ENCODE peak calls at places on chromosomes 7 and 10, in five cellular contexts. One of them, this sample, is unnamed. For H3K4me1, the result is how much of the 10 kb centered on the place peaks cover.

GRCh38 chr7:17774248-17774647 is 166.0 kb downstream of the SNX13 start:
- DNase-seq in HCT116: no peak
- DNase-seq in uterus: no peak
- DNase-seq in mammary epithelial cell: peak
- DNase-seq in lower lobe of right lung: no peak
- DNase-seq in this sample: no peak

GRCh38 chr7:45574521-45575500 is 643 bp downstream of the ADCY1 start:
- DNase-seq in mammary epithelial cell: peak
- DNase-seq in uterus: no peak
- DNase-seq in HCT116: no peak
- DNase-seq in lower lobe of right lung: no peak
- DNase-seq in this sample: no peak

GRCh38 chr10:89867964-89868363 is 166.6 kb downstream of the KIF20B start:
- DNase-seq in lower lobe of right lung: no peak
- DNase-seq in HCT116: peak
- DNase-seq in mammary epithelial cell: peak
- DNase-seq in uterus: no peak
- DNase-seq in this sample: no peak

GRCh38 chr7:3861371-3861770 is 560.3 kb downstream of the SDK1 start:
- DNase-seq in uterus: no peak
- DNase-seq in HCT116: no peak
- DNase-seq in mammary epithelial cell: peak
- DNase-seq in lower lobe of right lung: no peak
- DNase-seq in this sample: no peak

GRCh38 chr10:119829429-119829828 is 43.2 kb downstream of the MCMBP start:
- DNase-seq in lower lobe of right lung: no peak
- DNase-seq in uterus: no peak
- DNase-seq in HCT116: no peak
- DNase-seq in mammary epithelial cell: no peak
- DNase-seq in this sample: no peak

GRCh38 chr7:15288746-15289145 is 273.1 kb downstream of the AGMO start:
- DNase-seq in lower lobe of right lung: no peak
- DNase-seq in HCT116: no peak
- DNase-seq in mammary epithelial cell: no peak
- DNase-seq in uterus: no peak
- DNase-seq in this sample: no peak

GRCh38 chr10:53111529-53111928 is 338.9 kb upstream of the MBL2 start:
- DNase-seq in lower lobe of right lung: no peak
- DNase-seq in HCT116: no peak
- DNase-seq in mammary epithelial cell: no peak
- DNase-seq in uterus: no peak
- DNase-seq in this sample: no peak

GRCh38 chr7:112205348-112206237 is 606 bp downstream of the DOCK4 start:
- DNase-seq in lower lobe of right lung: peak
- DNase-seq in mammary epithelial cell: peak
- DNase-seq in uterus: peak
- DNase-seq in HCT116: peak
- DNase-seq in this sample: peak

GRCh38 chr10:30529373-30529998 is 95.5 kb downstream of the MAP3K8 start:
- DNase-seq in uterus: peak
- DNase-seq in lower lobe of right lung: peak
- DNase-seq in mammary epithelial cell: no peak
- DNase-seq in HCT116: no peak
- DNase-seq in this sample: peak

DNA sequence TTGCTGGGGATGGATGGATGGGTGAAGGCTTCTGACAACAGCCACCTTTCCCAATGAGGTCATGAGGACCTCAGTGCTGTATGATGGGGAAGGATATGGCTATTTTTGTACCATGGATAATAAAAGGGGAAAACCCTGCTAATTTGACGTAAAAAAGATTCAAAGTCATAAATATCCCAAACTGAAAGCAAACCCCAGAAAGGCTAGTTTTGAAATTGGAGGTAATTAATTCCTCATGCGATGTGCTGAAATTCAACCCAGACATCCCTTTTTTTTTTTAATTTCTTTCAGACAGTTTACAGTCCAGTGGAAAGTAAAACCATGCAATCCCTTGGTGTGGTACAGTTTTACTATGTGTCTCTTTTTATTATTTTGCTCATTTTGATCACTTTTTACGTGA is 254.5 kb upstream of the BMPER start:
- DNase-seq in lower lobe of right lung: no peak
- DNase-seq in uterus: no peak
- DNase-seq in HCT116: no peak
- DNase-seq in mammary epithelial cell: no peak
- DNase-seq in this sample: no peak
- H3K4me3 ChIP-seq in lower lobe of right lung: no peak
- H3K4me3 ChIP-seq in uterus: no peak
- H3K4me3 ChIP-seq in HCT116: no peak
- H3K4me3 ChIP-seq in mammary epithelial cell: no peak
- H3K4me3 ChIP-seq in this sample: no peak

DNA sequence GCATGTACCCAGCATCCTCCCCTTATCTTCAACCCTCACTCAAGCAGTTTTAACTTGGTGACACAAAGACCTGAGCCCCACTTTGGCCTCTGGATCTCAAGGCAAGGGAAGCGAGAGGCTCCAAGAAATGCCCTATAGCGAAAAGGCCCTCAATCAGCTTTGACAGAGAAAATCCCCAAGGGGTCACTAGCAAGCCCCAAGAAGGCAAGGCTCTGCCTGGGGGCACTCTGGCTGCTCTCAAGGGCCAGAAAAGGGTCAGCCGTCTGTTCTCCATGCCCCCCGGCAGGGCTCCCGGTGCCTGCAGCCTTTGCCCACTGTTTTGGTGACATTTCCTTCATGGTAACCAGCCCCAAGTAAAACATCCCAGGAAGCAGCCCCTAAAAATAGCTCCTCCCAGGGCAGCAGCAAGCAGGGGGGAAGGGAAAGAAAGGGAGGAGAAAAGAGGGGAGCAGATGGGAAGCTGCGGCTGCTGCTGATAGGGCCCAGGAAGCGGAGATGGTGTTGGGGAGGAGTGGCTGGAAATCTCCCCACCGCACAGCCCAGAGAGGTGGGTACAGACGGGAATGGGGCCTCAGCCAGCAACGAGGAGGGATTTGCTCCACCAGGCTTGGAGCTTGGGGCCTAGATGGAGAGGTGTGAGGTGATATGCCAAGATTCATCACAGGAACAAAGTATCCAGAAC is 7.1 kb downstream of the CAMK2G start:
- DNase-seq in lower lobe of right lung: no peak
- DNase-seq in mammary epithelial cell: no peak
- DNase-seq in HCT116: no peak
- DNase-seq in uterus: no peak
- DNase-seq in this sample: no peak
- H3K4me1 ChIP-seq in lower lobe of right lung: half or more
- H3K4me1 ChIP-seq in mammary epithelial cell: under half
- H3K4me1 ChIP-seq in HCT116: under half
- H3K4me1 ChIP-seq in uterus: under half
- H3K4me1 ChIP-seq in this sample: under half

GRCh38 chr10:105239311-105240215 is 598.5 kb downstream of the SORCS3 start:
- DNase-seq in mammary epithelial cell: no peak
- DNase-seq in HCT116: no peak
- DNase-seq in lower lobe of right lung: no peak
- DNase-seq in uterus: no peak
- DNase-seq in this sample: no peak
- TF ChIP-seq CTCF in mammary epithelial cell: no peak
- TF ChIP-seq CTCF in HCT116: no peak
- TF ChIP-seq CTCF in lower lobe of right lung: no peak
- TF ChIP-seq CTCF in uterus: no peak
- TF ChIP-seq CTCF in this sample: no peak

GRCh38 chr7:22858640-22859561 is 36.3 kb upstream of the TOMM7 start:
- DNase-seq in uterus: no peak
- DNase-seq in HCT116: peak
- DNase-seq in mammary epithelial cell: peak
- DNase-seq in lower lobe of right lung: no peak
- DNase-seq in this sample: no peak
- H3K4me3 ChIP-seq in uterus: no peak
- H3K4me3 ChIP-seq in HCT116: no peak
- H3K4me3 ChIP-seq in mammary epithelial cell: peak
- H3K4me3 ChIP-seq in lower lobe of right lung: no peak
- H3K4me3 ChIP-seq in this sample: no peak

GRCh38 chr10:73850205-73850604 is 24.1 kb downstream of the CAMK2G start:
- DNase-seq in lower lobe of right lung: no peak
- DNase-seq in uterus: no peak
- DNase-seq in mammary epithelial cell: no peak
- DNase-seq in HCT116: no peak
- DNase-seq in this sample: no peak

GRCh38 chr10:73850863-73851461 is 23.4 kb downstream of the CAMK2G start:
- DNase-seq in mammary epithelial cell: no peak
- DNase-seq in HCT116: no peak
- DNase-seq in lower lobe of right lung: peak
- DNase-seq in uterus: peak
- DNase-seq in this sample: no peak

GRCh38 chr10:73854310-73854709 is 20.0 kb downstream of the CAMK2G start:
- DNase-seq in mammary epithelial cell: no peak
- DNase-seq in uterus: no peak
- DNase-seq in lower lobe of right lung: no peak
- DNase-seq in HCT116: no peak
- DNase-seq in this sample: no peak

GRCh38 chr10:73855413-73855812 is 18.9 kb downstream of the CAMK2G start:
- DNase-seq in lower lobe of right lung: no peak
- DNase-seq in HCT116: no peak
- DNase-seq in uterus: no peak
- DNase-seq in mammary epithelial cell: no peak
- DNase-seq in this sample: no peak

GRCh38 chr10:73853196-73853595 is 21.2 kb downstream of the CAMK2G start:
- DNase-seq in uterus: no peak
- DNase-seq in mammary epithelial cell: no peak
- DNase-seq in HCT116: no peak
- DNase-seq in lower lobe of right lung: no peak
- DNase-seq in this sample: no peak
- H3K4me1 ChIP-seq in uterus: under half
- H3K4me1 ChIP-seq in mammary epithelial cell: under half
- H3K4me1 ChIP-seq in HCT116: under half
- H3K4me1 ChIP-seq in lower lobe of right lung: under half
- H3K4me1 ChIP-seq in this sample: under half

GRCh38 chr7:148556892-148557291 is 33.7 kb upstream of the C7orf33 start:
- DNase-seq in lower lobe of right lung: no peak
- DNase-seq in HCT116: peak
- DNase-seq in uterus: no peak
- DNase-seq in mammary epithelial cell: peak
- DNase-seq in this sample: no peak
- TF ChIP-seq CTCF in lower lobe of right lung: no peak
- TF ChIP-seq CTCF in HCT116: peak
- TF ChIP-seq CTCF in uterus: no peak
- TF ChIP-seq CTCF in mammary epithelial cell: no peak
- TF ChIP-seq CTCF in this sample: no peak

DNA sequence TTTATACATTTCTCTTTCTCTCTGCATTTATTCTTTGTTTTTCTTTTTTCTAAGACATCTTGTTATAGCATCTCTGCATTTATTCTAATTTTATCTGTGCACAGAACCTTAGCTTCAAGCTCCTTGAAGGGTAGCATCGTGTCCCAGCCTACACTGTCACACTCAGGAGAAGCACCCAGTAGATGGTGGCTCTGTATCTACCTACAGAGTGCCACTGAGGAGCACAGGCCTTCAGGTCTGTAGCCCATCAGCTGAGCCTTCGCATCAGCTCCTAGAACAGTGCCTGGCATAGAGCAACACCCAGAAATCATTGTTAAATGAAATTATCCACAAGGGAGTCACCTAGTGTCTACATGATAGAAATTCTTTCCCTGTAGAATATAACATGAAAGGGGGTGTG is 203.0 kb upstream of the KLF14 start:
- DNase-seq in HCT116: no peak
- DNase-seq in mammary epithelial cell: no peak
- DNase-seq in uterus: no peak
- DNase-seq in lower lobe of right lung: no peak
- DNase-seq in this sample: no peak
- H3K4me3 ChIP-seq in HCT116: no peak
- H3K4me3 ChIP-seq in mammary epithelial cell: no peak
- H3K4me3 ChIP-seq in uterus: no peak
- H3K4me3 ChIP-seq in lower lobe of right lung: no peak
- H3K4me3 ChIP-seq in this sample: no peak

GRCh38 chr7:107468824-107469223 is 1.0 kb upstream of the GPR22 start:
- DNase-seq in uterus: no peak
- DNase-seq in lower lobe of right lung: no peak
- DNase-seq in HCT116: no peak
- DNase-seq in mammary epithelial cell: no peak
- DNase-seq in this sample: no peak
- H3K4me1 ChIP-seq in uterus: under half
- H3K4me1 ChIP-seq in lower lobe of right lung: under half
- H3K4me1 ChIP-seq in HCT116: under half
- H3K4me1 ChIP-seq in mammary epithelial cell: under half
- H3K4me1 ChIP-seq in this sample: under half

GRCh38 chr10:6650580-6650979 is 70.5 kb upstream of the PRKCQ start:
- DNase-seq in uterus: no peak
- DNase-seq in lower lobe of right lung: no peak
- DNase-seq in mammary epithelial cell: no peak
- DNase-seq in HCT116: no peak
- DNase-seq in this sample: no peak

GRCh38 chr10:6643962-6644361 is 63.9 kb upstream of the PRKCQ start:
- DNase-seq in uterus: no peak
- DNase-seq in HCT116: no peak
- DNase-seq in lower lobe of right lung: no peak
- DNase-seq in mammary epithelial cell: no peak
- DNase-seq in this sample: no peak

GRCh38 chr10:6649903-6650302 is 69.8 kb upstream of the PRKCQ start:
- DNase-seq in HCT116: no peak
- DNase-seq in uterus: no peak
- DNase-seq in mammary epithelial cell: no peak
- DNase-seq in lower lobe of right lung: no peak
- DNase-seq in this sample: no peak

GRCh38 chr10:6649107-6649720 is 69.1 kb upstream of the PRKCQ start:
- DNase-seq in lower lobe of right lung: no peak
- DNase-seq in HCT116: no peak
- DNase-seq in mammary epithelial cell: peak
- DNase-seq in uterus: no peak
- DNase-seq in this sample: no peak

GRCh38 chr10:6647811-6648526 is 67.9 kb upstream of the PRKCQ start:
- DNase-seq in mammary epithelial cell: peak
- DNase-seq in uterus: no peak
- DNase-seq in HCT116: peak
- DNase-seq in lower lobe of right lung: peak
- DNase-seq in this sample: no peak
- TF ChIP-seq CTCF in mammary epithelial cell: peak
- TF ChIP-seq CTCF in uterus: no peak
- TF ChIP-seq CTCF in HCT116: peak
- TF ChIP-seq CTCF in lower lobe of right lung: peak
- TF ChIP-seq CTCF in this sample: peak

DNA sequence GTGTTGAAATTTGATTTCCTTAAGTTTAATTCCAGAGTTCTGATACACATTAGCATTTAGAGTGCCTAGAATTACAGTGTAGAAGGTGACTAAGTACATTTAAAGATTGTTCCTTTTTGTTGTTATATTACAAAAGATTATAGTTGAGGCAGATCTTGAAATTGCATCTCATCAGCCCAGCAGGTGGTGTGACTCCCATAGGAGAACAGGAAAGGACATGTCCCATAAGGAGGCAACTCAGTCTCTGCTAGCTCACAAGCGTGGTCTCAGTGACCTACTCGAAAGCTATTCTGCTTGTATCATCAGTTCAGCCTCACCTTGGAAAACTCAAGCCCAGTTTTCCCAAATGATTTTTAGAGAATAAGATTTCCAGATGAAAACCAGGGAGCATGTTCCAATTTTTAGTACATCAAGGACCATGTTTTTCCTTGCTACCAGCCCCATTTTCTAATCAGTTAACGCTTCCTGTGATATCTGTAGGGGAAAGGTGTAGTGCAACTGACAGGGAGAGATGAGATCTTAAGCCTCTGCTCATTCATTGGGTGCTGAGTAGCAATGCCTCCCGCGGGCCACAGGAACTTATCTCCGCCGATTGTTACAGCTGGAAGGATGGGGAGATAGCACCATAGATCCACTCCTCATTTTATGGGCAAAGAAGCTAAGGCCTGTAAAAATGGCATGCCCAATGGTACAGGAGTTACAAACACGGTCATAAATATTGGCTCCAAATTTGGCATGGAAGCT is 1.1 kb upstream of the GNAI1 start:
- DNase-seq in mammary epithelial cell: peak
- DNase-seq in HCT116: no peak
- DNase-seq in uterus: peak
- DNase-seq in lower lobe of right lung: no peak
- DNase-seq in this sample: peak
- H3K4me3 ChIP-seq in mammary epithelial cell: no peak
- H3K4me3 ChIP-seq in HCT116: no peak
- H3K4me3 ChIP-seq in uterus: no peak
- H3K4me3 ChIP-seq in lower lobe of right lung: peak
- H3K4me3 ChIP-seq in this sample: no peak

This sample was measured in mucosa of descending colon.